ENCODE peak calls at places on chromosomes 11 and 22, in eight cellular contexts. V, X, T, N, O, H, W and C are unnamed samples.

GRCh38 chr22:43396934-43397457 is 14.8 kb upstream of the MPPED1 start:
- DNase-seq in T (no peak), V (no peak), H (no peak), O (no peak), X (no peak), N (no peak), W (no peak), C (no peak)

GRCh38 chr11:21556936-21557335 is 635.9 kb upstream of the ANO5 start:
- DNase-seq in V (no peak), H (no peak), N (no peak), X (no peak), O (no peak), W (no peak), T (no peak), C (no peak)

GRCh38 chr22:37379716-37380115 is 47.6 kb downstream of the ELFN2 start:
- DNase-seq in O (no peak), N (no peak), W (no peak), X (no peak), H (no peak), T (no peak), V (no peak), C (no peak)

GRCh38 chr11:66280428-66280827 is 2.5 kb downstream of the CNIH2 start:
- DNase-seq in N (no peak), H (no peak), O (no peak), T (no peak), X (no peak), W (no peak), V (no peak), C (no peak)

GRCh38 chr11:6546735-6547134 is 49.7 kb downstream of the DNHD1 start:
- DNase-seq in W (no peak), T (no peak), N (no peak), X (no peak), V (no peak), O (no peak), H (no peak), C (no peak)

GRCh38 chr11:64842851-64843841 is 1.3 kb downstream of the CDC42BPG start:
- DNase-seq in X (peak; percentile 77), W (no peak), H (no peak), N (no peak), T (no peak), O (no peak), V (no peak), C (no peak)

GRCh38 chr11:84524422-84525051 is 1102.6 kb downstream of the DLG2 start:
- DNase-seq in V (no peak), H (peak; percentile 62), N (peak; percentile 7), O (peak; percentile 4), T (no peak), X (no peak), W (no peak), C (no peak)

GRCh38 chr11:112963368-112963955 is 2.2 kb downstream of the NCAM1 start:
- DNase-seq in W (no peak), N (no peak), H (no peak), X (no peak), T (no peak), O (no peak), V (no peak), C (no peak)

GRCh38 chr11:46529086-46529905 is 64.5 kb downstream of the AMBRA1 start:
- DNase-seq in O (peak; percentile 42), X (peak; percentile 64), W (no peak), T (peak; percentile 84), H (peak; percentile 73), V (peak; percentile 75), N (peak; percentile 84), C (no peak)

GRCh38 chr11:131841028-131841427 is 470.6 kb downstream of the NTM start:
- DNase-seq in H (peak; percentile 15), W (no peak), V (no peak), X (no peak), O (no peak), N (no peak), T (no peak), C (no peak)